ENCODE peak calls at places on chromosomes 2 and 18, in eight cellular contexts. F is activated T-helper 1 cell treated with anti-CD3 and anti-CD28 coated beads, Interleukin-12 subunit alpha, Interleukin-12 subunit beta, Interleukin-2, Interleukin-4 antibody, amounts not matched to agents 30 ng/mL and 10 ng/mL and 1 ng/mL, durations not matched to agents 14 hours and 24 hours and 36 hours; X is progenitor cell of endocrine pancreas; Y is NT2/D1; W is adrenal gland; H is neural crest cell; I is HT1080; O is NCI-H1092. E is an unnamed sample.

GRCh38 chr2:196587739-196588138 is 51.8 kb upstream of the CCDC150 start:
- DNase-seq in I (no peak), H (no peak), W (no peak), X (no peak), O (no peak), Y (no peak), F (no peak), E (no peak)

GRCh38 chr2:38959938-38960608 is 70.4 kb downstream of the ARHGEF33 start:
- DNase-seq in W (peak), H (peak), X (peak), I (no peak), Y (no peak), O (peak), F (peak), E (no peak)

GRCh38 chr2:226873826-226874225 is 38.0 kb downstream of the RHBDD1 start:
- DNase-seq in O (no peak), Y (no peak), W (no peak), I (no peak), X (no peak), H (no peak), F (no peak), E (no peak)

GRCh38 chr2:74548919-74549684 is 4.6 kb downstream of the LOXL3 start:
- DNase-seq in X (peak), O (peak), W (peak), H (peak), I (no peak), Y (no peak), F (peak), E (peak)

GRCh38 chr18:47986724-47987455 is 56.4 kb upstream of the SMAD2 start:
- DNase-seq in X (no peak), O (no peak), Y (no peak), W (no peak), I (no peak), H (no peak), F (no peak), E (no peak)

GRCh38 chr2:72041638-72042111 is 106.0 kb downstream of the CYP26B1 start:
- DNase-seq in Y (no peak), F (no peak), O (no peak), H (no peak), W (no peak), X (no peak), I (no peak), E (peak)

GRCh38 chr2:59896499-59896898 is 657.0 kb downstream of the BCL11A start:
- DNase-seq in I (peak), Y (no peak), H (no peak), O (no peak), W (no peak), F (no peak), X (no peak), E (peak)

GRCh38 chr2:45734952-45735351 is 83.5 kb downstream of the PRKCE start:
- DNase-seq in H (no peak), Y (no peak), I (no peak), O (no peak), X (no peak), W (no peak), F (no peak), E (no peak)

GRCh38 chr2:41136966-41137494 is 685.1 kb upstream of the SLC8A1 start:
- DNase-seq in H (no peak), O (no peak), I (no peak), X (no peak), W (no peak), Y (no peak), F (no peak), E (no peak)

GRCh38 chr2:24652265-24653232 is 140.6 kb downstream of the PTRHD1 start:
- DNase-seq in W (no peak), F (no peak), O (no peak), H (no peak), X (no peak), Y (no peak), I (no peak), E (no peak)

GRCh38 chr2:11109002-11109401 is 46.3 kb upstream of the SLC66A3 start:
- DNase-seq in O (no peak), H (no peak), Y (no peak), X (no peak), I (no peak), W (no peak), F (no peak), E (no peak)

GRCh38 chr2:188278388-188279092 is 13.1 kb upstream of the GULP1 start:
- DNase-seq in O (no peak), X (no peak), H (no peak), F (no peak), Y (no peak), I (no peak), W (no peak), E (no peak)

GRCh38 chr18:11859903-11860407 is 8.7 kb downstream of the CHMP1B start:
- DNase-seq in X (no peak), Y (no peak), F (no peak), I (peak), W (peak), O (no peak), H (no peak), E (peak)

GRCh38 chr2:189000221-189000620 is 26.0 kb downstream of the COL3A1 start:
- DNase-seq in F (no peak), I (no peak), W (no peak), O (no peak), H (no peak), X (no peak), Y (no peak), E (no peak)

GRCh38 chr2:239148495-239149200 is 252.2 kb downstream of the HDAC4 start:
- DNase-seq in I (no peak), H (no peak), W (no peak), Y (no peak), O (no peak), F (no peak), X (no peak), E (no peak)

GRCh38 chr18:62784338-62784965 is 69.1 kb downstream of the PHLPP1 start:
- DNase-seq in F (no peak), W (no peak), Y (no peak), X (no peak), O (no peak), I (peak), H (no peak), E (no peak)

GRCh38 chr2:14255135-14255820 is 377.2 kb upstream of the LRATD1 start:
- DNase-seq in O (no peak), I (no peak), Y (no peak), W (no peak), H (no peak), X (no peak), F (no peak), E (no peak)

GRCh38 chr18:77141401-77142118 is 9.0 kb upstream of the MBP start:
- DNase-seq in H (no peak), Y (no peak), W (no peak), O (no peak), I (no peak), F (no peak), X (no peak), E (no peak)

GRCh38 chr18:48933578-48934399 is 17.0 kb downstream of the SMAD7 start:
- DNase-seq in H (no peak), I (no peak), X (no peak), F (no peak), O (no peak), W (no peak), Y (no peak), E (no peak)

GRCh38 chr2:120993661-120994060 is 258.0 kb downstream of the GLI2 start:
- DNase-seq in X (no peak), F (no peak), H (no peak), W (no peak), I (no peak), O (no peak), Y (no peak), E (no peak)

GRCh38 chr2:64145119-64145518 is 899 bp upstream of the PELI1 start:
- DNase-seq in Y (no peak), X (no peak), O (no peak), F (no peak), H (no peak), W (no peak), I (no peak), E (no peak)

GRCh38 chr2:133780997-133781513 is 212.8 kb upstream of the NCKAP5 start:
- DNase-seq in H (no peak), F (no peak), W (no peak), O (no peak), Y (no peak), I (no peak), X (no peak), E (no peak)

GRCh38 chr18:12121175-12122095 is 27.8 kb downstream of the ANKRD62 start:
- DNase-seq in O (no peak), F (no peak), H (peak), W (no peak), Y (peak), X (peak), I (peak), E (peak)

GRCh38 chr18:79241755-79242154 is 154.0 kb upstream of the NFATC1 start:
- DNase-seq in W (no peak), X (no peak), H (no peak), O (peak), F (no peak), Y (no peak), I (no peak), E (no peak)

GRCh38 chr2:36235877-36236276 is 119.7 kb upstream of the CRIM1 start:
- DNase-seq in X (no peak), Y (no peak), O (no peak), F (no peak), I (no peak), W (no peak), H (no peak), E (no peak)

GRCh38 chr2:74142340-74142739 is 5.4 kb downstream of the BOLA3 start:
- DNase-seq in H (no peak), I (no peak), O (no peak), Y (no peak), W (no peak), F (no peak), X (no peak), E (peak)

GRCh38 chr2:25617948-25618646 is 55.3 kb downstream of the DTNB start:
- DNase-seq in F (no peak), W (peak), Y (no peak), X (no peak), H (no peak), I (peak), O (no peak), E (peak)